ENCODE peak calls at places on chromosomes 4 and X, in five cellular contexts. H, O, B, Y and E are unnamed samples.

GRCh38 chr4:188121530-188121929 is 12.1 kb upstream of the TRIML2 start:
- DNase-seq in H (no peak), O (no peak), B (no peak), Y (no peak), E (no peak)

GRCh38 chrX:150848914-150849365 is 49.5 kb downstream of the CD99L2 start:
- DNase-seq in H (no peak), O (no peak), B (no peak), Y (peak; percentile 95), E (no peak)

GRCh38 chr4:47010347-47011188 is 17.2 kb upstream of the GABRA4 start:
- DNase-seq in H (no peak), O (no peak), B (no peak), Y (no peak), E (no peak)

GRCh38 chr4:54063224-54063623 is 1.2 kb downstream of the CHIC2 start:
- DNase-seq in H (no peak), O (no peak), B (no peak), Y (no peak), E (peak; percentile 72)

GRCh38 chr4:56099378-56099786 is 150.6 kb downstream of the CEP135 start:
- DNase-seq in H (no peak), O (no peak), B (no peak), Y (no peak), E (no peak)

GRCh38 chr4:182847956-182848450 is 69.2 kb downstream of the DCTD start:
- DNase-seq in H (no peak), O (no peak), B (no peak), Y (no peak), E (no peak)

GRCh38 chr4:13081830-13082229 is 402.3 kb downstream of the RAB28 start:
- DNase-seq in H (no peak), O (no peak), B (no peak), Y (no peak), E (no peak)

GRCh38 chr4:173040200-173040599 is 128.4 kb upstream of the GALNT7 start:
- DNase-seq in H (peak; percentile 15), O (no peak), B (no peak), Y (no peak), E (peak; percentile 54)

GRCh38 chrX:68588653-68589371 is 58.7 kb upstream of the STARD8 start:
- DNase-seq in H (no peak), O (no peak), B (no peak), Y (no peak), E (no peak)

GRCh38 chr4:165874799-165875371 is 1.8 kb downstream of the TLL1 start:
- DNase-seq in H (peak; percentile 79), O (no peak), B (no peak), Y (no peak), E (peak; percentile 28)

GRCh38 chr4:87547016-87547708 is 18.0 kb upstream of the SPARCL1 start:
- DNase-seq in H (no peak), O (no peak), B (no peak), Y (no peak), E (no peak)

GRCh38 chr4:76984127-76984526 is 34.6 kb downstream of the SEPTIN11 start:
- DNase-seq in H (no peak), O (no peak), B (no peak), Y (no peak), E (peak; percentile 67)

GRCh38 chr4:40915318-40916217 is 165.8 kb downstream of the NSUN7 start:
- DNase-seq in H (peak; percentile 29), O (no peak), B (peak; percentile 75), Y (no peak), E (no peak)

GRCh38 chrX:129427267-129427666 is 96.0 kb downstream of the SMARCA1 start:
- DNase-seq in H (no peak), O (no peak), B (no peak), Y (no peak), E (no peak)

GRCh38 chr4:176735300-176735699 is 57.4 kb downstream of the VEGFC start:
- DNase-seq in H (no peak), O (no peak), B (no peak), Y (no peak), E (peak; percentile 53)

GRCh38 chr4:12172198-12172970 is 743.7 kb upstream of the HS3ST1 start:
- DNase-seq in H (no peak), O (no peak), B (no peak), Y (no peak), E (no peak)

GRCh38 chr4:55546633-55547460 is at the start of gene CLOCK:
- DNase-seq in H (peak; percentile 96), O (peak; percentile 60), B (peak; percentile 91), Y (no peak), E (peak; percentile 89)

GRCh38 chr4:132956951-132957350 is 192.1 kb upstream of the PCDH10 start:
- DNase-seq in H (no peak), O (no peak), B (no peak), Y (no peak), E (no peak)

GRCh38 chrX:47539860-47540259 is 21.1 kb upstream of the ARAF start:
- DNase-seq in H (no peak), O (no peak), B (no peak), Y (no peak), E (no peak)

GRCh38 chr4:165301833-165302232 is 25.6 kb upstream of the MSMO1 start:
- DNase-seq in H (no peak), O (no peak), B (no peak), Y (no peak), E (no peak)

GRCh38 chrX:37613898-37614297 is 42.4 kb downstream of the LANCL3 start:
- DNase-seq in H (no peak), O (no peak), B (no peak), Y (no peak), E (no peak)

GRCh38 chrX:156002517-156002916 is 5.0 kb downstream of the IL9R start:
- DNase-seq in H (no peak), O (no peak), B (no peak), Y (no peak), E (no peak)

GRCh38 chr4:158217763-158218162 is 7.5 kb downstream of the TMEM144 start:
- DNase-seq in H (no peak), O (no peak), B (no peak), Y (no peak), E (no peak)

GRCh38 chrX:130120746-130121504 is 10.6 kb upstream of the ELF4 start:
- DNase-seq in H (peak; percentile 75), O (peak; percentile 32), B (peak; percentile 88), Y (no peak), E (peak; percentile 80)

GRCh38 chrX:149825424-149825823 is 43.7 kb downstream of the MAGEA9 start:
- DNase-seq in H (peak; percentile 43), O (no peak), B (no peak), Y (no peak), E (peak; percentile 8)

GRCh38 chr4:140070369-140070768 is 83.6 kb downstream of the MAML3 start:
- DNase-seq in H (no peak), O (no peak), B (no peak), Y (no peak), E (no peak)

GRCh38 chr4:98352403-98352802 is 91.2 kb downstream of the RAP1GDS1 start:
- DNase-seq in H (no peak), O (no peak), B (no peak), Y (no peak), E (peak; percentile 39)

GRCh38 chr4:6087669-6088068 is 69.4 kb upstream of the C4orf50 start:
- DNase-seq in H (peak; percentile 79), O (no peak), B (no peak), Y (no peak), E (peak; percentile 21)

GRCh38 chr4:109576462-109576861 is 16.4 kb downstream of the MCUB start:
- DNase-seq in H (no peak), O (no peak), B (no peak), Y (no peak), E (peak; percentile 57)

GRCh38 chr4:4248885-4249203 is 821 bp upstream of the TMEM128 start:
- DNase-seq in H (no peak), O (no peak), B (peak; percentile 45), Y (no peak), E (no peak)

GRCh38 chr4:92629302-92629701 is 325.5 kb downstream of the GRID2 start:
- DNase-seq in H (no peak), O (no peak), B (no peak), Y (no peak), E (no peak)

GRCh38 chrX:145213504-145213903 is 33.8 kb upstream of the SPANXN1 start:
- DNase-seq in H (peak; percentile 45), O (no peak), B (no peak), Y (no peak), E (no peak)

GRCh38 chrX:36867143-36867542 is 141.0 kb upstream of the FAM47C start:
- DNase-seq in H (peak; percentile 46), O (no peak), B (no peak), Y (no peak), E (peak; percentile 33)

GRCh38 chr4:108574402-108574801 is 46.0 kb upstream of the RPL34 start:
- DNase-seq in H (peak; percentile 7), O (no peak), B (no peak), Y (no peak), E (no peak)

DNA sequence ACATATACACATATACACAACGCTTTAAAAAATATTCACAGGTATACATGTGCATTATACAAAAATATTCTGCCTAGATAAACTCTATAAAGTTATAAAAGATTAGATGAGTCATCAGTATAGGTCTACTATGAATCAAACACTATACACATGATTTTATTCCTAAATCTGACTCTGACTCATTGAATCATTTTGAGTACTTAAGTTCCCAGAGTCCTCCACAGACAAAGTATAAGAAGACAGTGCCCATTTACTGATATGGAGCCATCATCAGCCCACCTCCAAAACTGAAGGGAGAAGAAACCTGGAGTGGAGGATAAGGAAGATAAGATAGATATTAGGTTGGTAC is 28.7 kb upstream of the ANTXR2 start:
- DNase-seq in H (no peak), O (no peak), B (no peak), Y (no peak), E (no peak)
- H3K4me3 ChIP-seq in H (no peak overlapping the region), O (no peak overlapping the region), B (no peak overlapping the region), Y (no peak overlapping the region), E (no peak overlapping the region)

GRCh38 chr4:118835896-118836762 is at the start of gene SEC24D:
- DNase-seq in H (peak; percentile 95), O (peak; percentile 67), B (peak; percentile 94), Y (peak; percentile 27), E (peak; percentile 89)
- TF ChIP-seq CTCF in H (peak; percentile 14), O (no peak), B (peak; percentile 18), Y (no peak), E (no peak)

GRCh38 chr4:154781983-154782293 is 866 bp downstream of the RBM46 start:
- DNase-seq in H (no peak), O (no peak), B (no peak), Y (no peak), E (no peak)
- H3K4me3 ChIP-seq in H (no peak overlapping the region), O (no peak overlapping the region), B (no peak overlapping the region), Y (no peak overlapping the region), E (no peak overlapping the region)

DNA sequence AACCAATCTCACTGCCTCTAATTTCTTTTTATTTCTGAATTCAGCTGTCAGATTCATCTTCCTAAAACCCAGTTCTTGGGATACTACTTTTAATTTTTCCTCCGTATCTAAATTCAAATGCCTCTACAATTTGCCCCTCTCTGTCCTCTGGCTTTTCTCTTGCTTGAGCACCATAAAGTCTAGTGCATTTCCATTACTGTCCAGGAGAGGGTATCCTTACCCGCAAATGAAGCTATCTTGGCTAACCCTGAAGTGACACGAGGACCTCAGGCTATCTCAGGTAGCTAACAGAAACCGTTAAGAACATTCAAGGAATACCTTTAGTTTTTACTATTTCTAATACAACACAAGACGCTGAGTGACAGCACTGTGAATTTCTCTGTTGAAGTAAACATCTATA is 49.4 kb upstream of the PRR32 start:
- DNase-seq in H (peak; percentile 42), O (no peak), B (no peak), Y (peak; percentile 8), E (no peak)
- TF ChIP-seq CTCF in H (peak; percentile 61), O (no peak), B (no peak), Y (peak; percentile 65), E (no peak)